ENCODE peak calls at places on chromosome 11, in five cellular contexts. One of them, this sample, is unnamed. For H3K9me3, the result is how much of the 10 kb centered on the place peaks cover.

GRCh38 chr11:123301696-123302400 is 106.8 kb upstream of the CLMP start:
- DNase-seq in fibroblast of lung: peak
- DNase-seq in prostate gland: peak
- DNase-seq in heart right ventricle: peak
- DNase-seq in mammary epithelial cell: peak
- DNase-seq in this sample: peak

GRCh38 chr11:36110698-36111410 is 167.0 kb downstream of the LDLRAD3 start:
- DNase-seq in fibroblast of lung: no peak
- DNase-seq in mammary epithelial cell: no peak
- DNase-seq in prostate gland: no peak
- DNase-seq in heart right ventricle: no peak
- DNase-seq in this sample: no peak

GRCh38 chr11:26623076-26623666 is 51.1 kb upstream of the MUC15 start:
- DNase-seq in heart right ventricle: no peak
- DNase-seq in mammary epithelial cell: peak
- DNase-seq in prostate gland: no peak
- DNase-seq in fibroblast of lung: peak
- DNase-seq in this sample: no peak

GRCh38 chr11:126430581-126431320 is 75.3 kb downstream of the ST3GAL4 start:
- DNase-seq in fibroblast of lung: peak
- DNase-seq in mammary epithelial cell: no peak
- DNase-seq in heart right ventricle: no peak
- DNase-seq in prostate gland: no peak
- DNase-seq in this sample: no peak

GRCh38 chr11:9568854-9569587 is 4.4 kb upstream of the WEE1 start:
- DNase-seq in prostate gland: peak
- DNase-seq in mammary epithelial cell: peak
- DNase-seq in heart right ventricle: peak
- DNase-seq in fibroblast of lung: peak
- DNase-seq in this sample: peak

GRCh38 chr11:9802291-9802861 is 138.5 kb downstream of the SWAP70 start:
- DNase-seq in heart right ventricle: no peak
- DNase-seq in prostate gland: peak
- DNase-seq in fibroblast of lung: peak
- DNase-seq in mammary epithelial cell: peak
- DNase-seq in this sample: no peak

GRCh38 chr11:3838504-3838903 is 2.3 kb downstream of the RHOG start:
- DNase-seq in mammary epithelial cell: no peak
- DNase-seq in prostate gland: no peak
- DNase-seq in fibroblast of lung: no peak
- DNase-seq in heart right ventricle: no peak
- DNase-seq in this sample: no peak

GRCh38 chr11:95147364-95147905 is 57.8 kb downstream of the ENDOD1 start:
- DNase-seq in fibroblast of lung: peak
- DNase-seq in prostate gland: no peak
- DNase-seq in heart right ventricle: no peak
- DNase-seq in mammary epithelial cell: peak
- DNase-seq in this sample: no peak

GRCh38 chr11:132126973-132127900 is 756.8 kb downstream of the NTM start:
- DNase-seq in prostate gland: no peak
- DNase-seq in heart right ventricle: peak
- DNase-seq in fibroblast of lung: peak
- DNase-seq in mammary epithelial cell: peak
- DNase-seq in this sample: peak

GRCh38 chr11:131688056-131688693 is 317.8 kb downstream of the NTM start:
- DNase-seq in mammary epithelial cell: peak
- DNase-seq in fibroblast of lung: peak
- DNase-seq in heart right ventricle: peak
- DNase-seq in prostate gland: no peak
- DNase-seq in this sample: peak

GRCh38 chr11:17405232-17406005 is 17.0 kb upstream of the KCNJ11 start:
- DNase-seq in fibroblast of lung: peak
- DNase-seq in heart right ventricle: peak
- DNase-seq in mammary epithelial cell: peak
- DNase-seq in prostate gland: peak
- DNase-seq in this sample: peak

GRCh38 chr11:10304495-10305261 is at the start of gene ADM:
- DNase-seq in mammary epithelial cell: peak
- DNase-seq in fibroblast of lung: peak
- DNase-seq in prostate gland: peak
- DNase-seq in heart right ventricle: peak
- DNase-seq in this sample: peak

GRCh38 chr11:55707029-55707428 is 45.0 kb downstream of the OR4C6 start:
- DNase-seq in prostate gland: no peak
- DNase-seq in heart right ventricle: no peak
- DNase-seq in mammary epithelial cell: peak
- DNase-seq in fibroblast of lung: peak
- DNase-seq in this sample: no peak

GRCh38 chr11:56932572-56933235 is 56.0 kb upstream of the OR5AK2 start:
- DNase-seq in mammary epithelial cell: peak
- DNase-seq in prostate gland: peak
- DNase-seq in fibroblast of lung: peak
- DNase-seq in heart right ventricle: no peak
- DNase-seq in this sample: no peak

GRCh38 chr11:1128333-1129142 is 29.2 kb upstream of the MUC5AC start:
- DNase-seq in heart right ventricle: no peak
- DNase-seq in fibroblast of lung: no peak
- DNase-seq in mammary epithelial cell: no peak
- DNase-seq in prostate gland: no peak
- DNase-seq in this sample: no peak

GRCh38 chr11:112852141-112852853 is 108.9 kb upstream of the NCAM1 start:
- DNase-seq in fibroblast of lung: peak
- DNase-seq in mammary epithelial cell: peak
- DNase-seq in prostate gland: no peak
- DNase-seq in heart right ventricle: no peak
- DNase-seq in this sample: no peak

GRCh38 chr11:67016550-67016949 is 6.4 kb upstream of the SYT12 start:
- DNase-seq in mammary epithelial cell: no peak
- DNase-seq in prostate gland: no peak
- DNase-seq in heart right ventricle: no peak
- DNase-seq in fibroblast of lung: no peak
- DNase-seq in this sample: no peak

GRCh38 chr11:83249972-83250593 is 36.1 kb downstream of the CCDC90B start:
- DNase-seq in mammary epithelial cell: peak
- DNase-seq in prostate gland: peak
- DNase-seq in fibroblast of lung: peak
- DNase-seq in heart right ventricle: no peak
- DNase-seq in this sample: no peak

GRCh38 chr11:72683782-72684200 is 9.6 kb upstream of the PDE2A start:
- DNase-seq in mammary epithelial cell: no peak
- DNase-seq in heart right ventricle: peak
- DNase-seq in fibroblast of lung: no peak
- DNase-seq in prostate gland: peak
- DNase-seq in this sample: peak

GRCh38 chr11:114181752-114182151 is 114.4 kb upstream of the NNMT start:
- DNase-seq in fibroblast of lung: no peak
- DNase-seq in prostate gland: no peak
- DNase-seq in heart right ventricle: no peak
- DNase-seq in mammary epithelial cell: no peak
- DNase-seq in this sample: no peak

GRCh38 chr11:119445850-119446249 is 22.9 kb upstream of the THY1 start:
- DNase-seq in heart right ventricle: no peak
- DNase-seq in fibroblast of lung: peak
- DNase-seq in mammary epithelial cell: no peak
- DNase-seq in prostate gland: no peak
- DNase-seq in this sample: no peak

GRCh38 chr11:72584293-72584921 is 89.8 kb downstream of the PDE2A start:
- DNase-seq in heart right ventricle: peak
- DNase-seq in mammary epithelial cell: no peak
- DNase-seq in prostate gland: no peak
- DNase-seq in fibroblast of lung: peak
- DNase-seq in this sample: peak

GRCh38 chr11:65853249-65853979 is 4.6 kb downstream of the CFL1 start:
- DNase-seq in mammary epithelial cell: no peak
- DNase-seq in heart right ventricle: no peak
- DNase-seq in fibroblast of lung: no peak
- DNase-seq in prostate gland: no peak
- DNase-seq in this sample: no peak

DNA sequence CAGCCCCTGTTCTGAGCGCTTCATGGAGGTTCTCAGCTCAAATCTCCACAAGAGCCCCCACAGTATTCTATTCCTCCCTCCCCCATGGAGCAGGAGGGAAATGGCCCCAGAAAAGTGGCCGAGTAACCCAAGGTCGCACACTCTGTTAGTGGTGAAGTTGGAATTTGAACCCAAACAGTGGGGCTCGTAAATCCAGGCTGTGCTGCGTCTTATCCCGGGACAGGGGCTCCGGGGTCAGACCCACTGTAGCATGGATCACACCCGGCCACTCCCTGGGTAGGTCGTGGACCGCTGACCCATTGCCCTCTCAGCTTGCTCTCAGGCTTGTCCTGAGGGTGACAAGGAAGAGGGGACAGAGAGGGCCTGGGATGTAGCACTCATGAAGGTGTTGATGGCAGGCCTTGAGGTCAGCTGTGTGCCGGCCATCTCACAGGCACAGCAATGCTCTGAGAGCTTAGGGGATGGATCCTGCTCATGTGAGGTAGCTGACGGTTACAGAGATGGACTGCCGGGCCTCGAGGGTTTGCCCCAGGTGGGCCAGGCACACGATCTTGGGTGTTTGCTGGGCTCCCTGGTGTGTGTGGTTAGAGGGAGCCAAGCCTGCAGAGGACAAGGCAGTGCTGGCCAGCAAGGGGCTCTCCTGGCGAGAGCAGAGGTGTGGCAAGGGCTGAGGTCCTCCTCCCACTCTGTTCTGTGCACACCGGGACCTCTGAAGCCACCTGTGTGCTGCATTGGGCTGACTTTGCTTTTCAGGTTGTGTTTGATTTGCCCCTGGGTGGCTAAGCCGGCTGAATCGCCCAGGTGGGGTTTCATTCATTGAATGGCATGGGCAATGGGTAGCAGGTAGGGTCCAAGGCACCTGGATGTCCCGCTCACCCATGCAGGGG is 2.3 kb upstream of the FGF19 start:
- DNase-seq in fibroblast of lung: no peak
- DNase-seq in mammary epithelial cell: no peak
- DNase-seq in prostate gland: no peak
- DNase-seq in heart right ventricle: no peak
- DNase-seq in this sample: no peak
- H3K9me3 ChIP-seq in fibroblast of lung: under half
- H3K9me3 ChIP-seq in mammary epithelial cell: under half
- H3K9me3 ChIP-seq in prostate gland: under half
- H3K9me3 ChIP-seq in heart right ventricle: under half
- H3K9me3 ChIP-seq in this sample: under half

DNA sequence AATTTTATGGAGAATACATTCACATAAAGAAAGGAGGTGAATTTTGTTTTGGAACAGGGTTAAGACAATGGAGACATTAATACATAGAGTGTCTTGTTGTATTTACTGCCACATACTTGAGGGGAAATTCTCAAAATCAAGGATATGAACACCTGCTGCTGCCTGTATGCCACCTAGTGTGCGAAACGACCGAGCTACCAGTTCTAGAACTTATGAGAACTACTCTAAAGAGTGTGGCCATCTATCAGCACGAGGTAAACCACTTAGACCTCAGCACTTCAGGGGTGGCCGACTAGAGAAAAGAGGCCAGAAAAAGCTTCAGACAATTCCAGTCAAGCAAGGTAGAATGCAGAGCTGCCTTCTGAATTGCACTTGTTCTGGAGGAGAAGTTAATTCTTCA is 1.5 kb upstream of the AGBL2 start:
- DNase-seq in mammary epithelial cell: no peak
- DNase-seq in prostate gland: no peak
- DNase-seq in heart right ventricle: no peak
- DNase-seq in fibroblast of lung: no peak
- DNase-seq in this sample: no peak
- H3K4me3 ChIP-seq in mammary epithelial cell: no peak
- H3K4me3 ChIP-seq in prostate gland: no peak
- H3K4me3 ChIP-seq in heart right ventricle: no peak
- H3K4me3 ChIP-seq in fibroblast of lung: no peak
- H3K4me3 ChIP-seq in this sample: no peak

GRCh38 chr11:133306019-133306418 is 226.3 kb downstream of the OPCML start:
- DNase-seq in heart right ventricle: no peak
- DNase-seq in mammary epithelial cell: peak
- DNase-seq in prostate gland: no peak
- DNase-seq in fibroblast of lung: no peak
- DNase-seq in this sample: no peak

GRCh38 chr11:133302056-133302455 is 230.2 kb downstream of the OPCML start:
- DNase-seq in heart right ventricle: no peak
- DNase-seq in mammary epithelial cell: no peak
- DNase-seq in prostate gland: no peak
- DNase-seq in fibroblast of lung: no peak
- DNase-seq in this sample: no peak

GRCh38 chr11:133303262-133303661 is 229.0 kb downstream of the OPCML start:
- DNase-seq in mammary epithelial cell: no peak
- DNase-seq in prostate gland: no peak
- DNase-seq in fibroblast of lung: no peak
- DNase-seq in heart right ventricle: no peak
- DNase-seq in this sample: no peak

DNA sequence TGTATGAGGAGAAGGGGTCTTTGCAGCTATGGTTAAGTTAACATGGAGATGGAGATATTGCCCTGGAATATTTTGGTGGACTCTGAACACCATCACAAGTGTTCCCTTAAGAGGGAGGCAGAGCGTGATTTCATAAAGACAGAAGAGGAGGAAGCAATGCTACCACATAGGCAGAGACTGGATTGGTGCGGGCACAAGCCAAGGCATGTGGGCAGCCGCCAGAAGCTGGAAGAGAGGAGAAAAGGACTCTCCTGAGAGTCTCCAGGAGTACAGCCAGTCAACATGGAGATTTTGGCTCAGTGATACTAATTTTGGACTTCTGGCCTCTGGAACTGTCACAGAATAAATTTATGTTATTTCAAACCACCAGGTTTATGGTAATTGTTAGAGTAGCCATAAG is 231.6 kb downstream of the OPCML start:
- DNase-seq in fibroblast of lung: no peak
- DNase-seq in heart right ventricle: no peak
- DNase-seq in prostate gland: no peak
- DNase-seq in mammary epithelial cell: no peak
- DNase-seq in this sample: no peak
- H3K9me3 ChIP-seq in fibroblast of lung: under half
- H3K9me3 ChIP-seq in heart right ventricle: under half
- H3K9me3 ChIP-seq in prostate gland: under half
- H3K9me3 ChIP-seq in mammary epithelial cell: under half
- H3K9me3 ChIP-seq in this sample: under half

DNA sequence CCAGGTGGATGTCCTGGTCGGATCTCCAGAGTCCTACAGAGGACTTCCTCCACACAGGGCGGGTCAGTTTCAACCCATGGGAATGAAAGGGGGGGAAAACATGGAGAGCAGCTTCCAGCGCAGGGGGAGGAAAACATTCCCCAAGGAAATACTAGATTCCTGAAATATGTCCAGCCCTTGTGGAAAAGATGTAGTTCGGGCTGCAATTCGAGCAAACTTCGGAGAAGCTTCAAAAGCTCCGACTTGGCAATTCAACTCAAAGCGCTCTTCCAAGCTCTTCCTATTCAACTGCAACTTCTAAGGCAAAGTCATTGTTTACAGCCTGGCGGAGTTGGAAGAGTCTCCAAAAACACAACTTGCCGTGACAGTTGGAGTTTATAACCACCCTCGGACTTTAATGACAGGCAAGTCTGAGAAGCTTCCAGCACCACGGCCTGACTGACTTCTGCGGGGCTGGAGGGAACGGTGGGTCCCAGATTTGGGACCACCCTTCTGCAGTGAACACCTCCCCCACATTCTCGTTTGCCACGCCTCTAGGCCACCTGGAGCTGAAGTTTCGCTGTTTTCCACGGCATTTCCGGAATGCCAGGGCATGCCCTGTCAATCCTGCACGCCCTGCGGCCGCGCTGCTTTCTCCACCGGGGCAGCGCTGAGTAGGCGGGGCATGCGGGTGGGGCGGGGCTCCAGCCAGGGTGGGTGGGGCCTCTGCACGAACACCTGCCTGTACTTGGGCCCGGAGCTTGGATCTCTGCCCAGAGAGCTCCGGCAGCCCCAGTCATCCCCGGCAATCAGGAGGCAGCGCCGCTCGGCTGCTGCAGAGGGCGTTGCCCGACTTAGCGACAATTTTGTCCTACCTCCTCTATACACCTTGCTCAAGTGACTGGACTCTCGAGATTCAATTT is 49.0 kb upstream of the BIRC3 start:
- DNase-seq in prostate gland: peak
- DNase-seq in heart right ventricle: peak
- DNase-seq in fibroblast of lung: peak
- DNase-seq in mammary epithelial cell: peak
- DNase-seq in this sample: peak
- H3K4me3 ChIP-seq in prostate gland: peak
- H3K4me3 ChIP-seq in heart right ventricle: peak
- H3K4me3 ChIP-seq in fibroblast of lung: peak
- H3K4me3 ChIP-seq in mammary epithelial cell: peak
- H3K4me3 ChIP-seq in this sample: peak